ENCODE peak calls at places on chromosomes 16 and 17, in eight cellular contexts. Y, H, L, C, G, R, O and E are unnamed samples.

GRCh38 chr17:32240745-32241144 is 24.9 kb upstream of the RHBDL3 start:
- DNase-seq in Y (no peak), H (no peak), O (no peak), R (no peak), G (no peak), C (no peak), L (no peak), E (no peak)

GRCh38 chr16:50276801-50277560 is 10.6 kb downstream of the ADCY7 start:
- DNase-seq in H (no peak), C (no peak), R (no peak), Y (no peak), O (no peak), L (peak), G (no peak), E (no peak)

GRCh38 chr16:68737046-68737729 is at the start of gene CDH1:
- DNase-seq in H (no peak), R (peak), Y (no peak), G (peak), L (no peak), C (no peak), O (no peak), E (no peak)

GRCh38 chr16:9402293-9402865 is 310.9 kb downstream of the HAPSTR1 start:
- DNase-seq in Y (no peak), O (no peak), H (no peak), G (no peak), C (no peak), R (no peak), L (no peak), E (no peak)

GRCh38 chr17:40316571-40317344 is 7.8 kb downstream of the RARA start:
- DNase-seq in O (no peak), C (peak), G (peak), R (peak), L (peak), Y (no peak), H (peak), E (peak)

GRCh38 chr17:62781356-62781755 is 26.8 kb downstream of the MARCHF10 start:
- DNase-seq in L (no peak), G (no peak), C (no peak), H (no peak), Y (no peak), R (no peak), O (no peak), E (peak)

GRCh38 chr17:309361-309888 is 43.2 kb downstream of the RPH3AL start:
- DNase-seq in R (peak), G (no peak), H (peak), O (peak), L (peak), C (peak), Y (no peak), E (peak)

GRCh38 chr17:42121066-42121769 is at the start of gene KAT2A:
- DNase-seq in R (peak), G (peak), C (peak), O (peak), H (peak), L (peak), Y (no peak), E (peak)

GRCh38 chr17:43579570-43580140 is 33.5 kb upstream of the ETV4 start:
- DNase-seq in H (peak), O (no peak), R (no peak), Y (no peak), C (no peak), L (peak), G (no peak), E (no peak)

GRCh38 chr16:53773150-53773846 is 69.3 kb downstream of the FTO start:
- DNase-seq in L (peak), C (peak), H (peak), Y (peak), O (peak), R (no peak), G (no peak), E (peak)

GRCh38 chr17:6941989-6942388 is 53.9 kb upstream of the ALOX12 start:
- DNase-seq in L (no peak), R (no peak), O (no peak), H (no peak), C (no peak), G (no peak), Y (no peak), E (no peak)

GRCh38 chr16:86083382-86084002 is 184.5 kb downstream of the IRF8 start:
- DNase-seq in Y (no peak), L (no peak), G (no peak), O (no peak), H (no peak), R (no peak), C (no peak), E (no peak)

GRCh38 chr17:8758137-8758596 is at the start of gene SPDYE4:
- DNase-seq in G (no peak), Y (no peak), R (peak), O (no peak), C (no peak), H (no peak), L (no peak), E (no peak)

GRCh38 chr17:83191388-83192160 is 112.2 kb downstream of the METRNL start:
- DNase-seq in L (no peak), R (no peak), H (no peak), O (no peak), G (no peak), Y (no peak), C (no peak), E (no peak)

GRCh38 chr16:528111-529011 is 849 bp downstream of the CAPN15 start:
- DNase-seq in O (peak), Y (no peak), R (no peak), G (no peak), C (peak), L (no peak), H (no peak), E (peak)

GRCh38 chr17:68794636-68795503 is 160.3 kb downstream of the ABCA8 start:
- DNase-seq in G (no peak), C (peak), R (no peak), O (no peak), H (no peak), L (peak), Y (no peak), E (no peak)

GRCh38 chr17:32486091-32486700 is 597 bp upstream of the CDK5R1 start:
- DNase-seq in Y (no peak), O (peak), C (peak), H (peak), G (peak), R (peak), L (peak), E (peak)

GRCh38 chr16:65713409-65713808 is 591.5 kb upstream of the CDH11 start:
- DNase-seq in R (peak), L (no peak), G (no peak), O (no peak), Y (no peak), C (no peak), H (no peak), E (no peak)

GRCh38 chr17:8375738-8376259 is 705 bp downstream of the KRABD2 start:
- DNase-seq in O (no peak), L (no peak), Y (no peak), G (no peak), H (no peak), R (no peak), C (no peak), E (no peak)

GRCh38 chr16:48076455-48077012 is 79.3 kb downstream of the ABCC12 start:
- DNase-seq in Y (no peak), H (peak), C (no peak), L (peak), O (no peak), R (no peak), G (no peak), E (no peak)

GRCh38 chr17:65278050-65278819 is 141.1 kb downstream of the RGS9 start:
- DNase-seq in R (peak), H (peak), O (peak), C (peak), L (peak), Y (no peak), G (peak), E (peak)

GRCh38 chr16:74748042-74748709 is 26.4 kb downstream of the FA2H start:
- DNase-seq in H (no peak), Y (no peak), C (no peak), G (no peak), O (no peak), R (no peak), L (no peak), E (no peak)

GRCh38 chr17:79997004-79997673 is 38.5 kb downstream of the TBC1D16 start:
- DNase-seq in C (no peak), O (no peak), L (no peak), R (no peak), Y (peak), H (no peak), G (no peak), E (peak)

GRCh38 chr16:1426734-1427451 is 4.0 kb upstream of the PERCC1 start:
- DNase-seq in G (no peak), C (no peak), H (no peak), Y (no peak), L (no peak), R (peak), O (no peak), E (no peak)

GRCh38 chr17:62937636-62938035 is 28.4 kb upstream of the TANC2 start:
- DNase-seq in H (no peak), Y (no peak), R (no peak), L (no peak), G (no peak), C (no peak), O (no peak), E (no peak)

GRCh38 chr17:69561462-69561861 is 147.0 kb downstream of the MAP2K6 start:
- DNase-seq in H (no peak), L (no peak), R (no peak), C (no peak), O (no peak), G (no peak), Y (no peak), E (no peak)

GRCh38 chr17:16516594-16517018 is 24.6 kb upstream of the LRRC75A start:
- DNase-seq in H (peak), C (peak), G (peak), L (no peak), O (peak), Y (no peak), R (no peak), E (peak)

GRCh38 chr17:44754276-44754675 is 4.5 kb upstream of the ADAM11 start:
- DNase-seq in R (no peak), Y (no peak), H (no peak), G (no peak), L (no peak), C (no peak), O (no peak), E (no peak)

GRCh38 chr17:1108560-1108809 is 71.3 kb downstream of the ABR start:
- DNase-seq in O (no peak), C (peak), Y (no peak), L (no peak), R (no peak), H (no peak), G (no peak), E (no peak)

GRCh38 chr17:56903560-56903959 is 10.3 kb downstream of the TRIM25 start:
- DNase-seq in G (no peak), R (no peak), Y (no peak), C (no peak), O (no peak), H (no peak), L (no peak), E (no peak)

GRCh38 chr16:19871721-19872120 is 12.9 kb downstream of the GPRC5B start:
- DNase-seq in O (no peak), G (no peak), H (no peak), Y (no peak), L (no peak), R (no peak), C (no peak), E (no peak)

GRCh38 chr17:34579979-34580684 is 750 bp downstream of the TMEM132E start:
- DNase-seq in R (peak), L (no peak), H (peak), O (no peak), C (peak), G (no peak), Y (no peak), E (no peak)

GRCh38 chr17:38693700-38694329 is 11.3 kb upstream of the MLLT6 start:
- DNase-seq in C (no peak), R (no peak), G (no peak), L (peak), H (no peak), O (no peak), Y (no peak), E (no peak)

GRCh38 chr16:82926500-82926899 is 299.7 kb downstream of the CDH13 start:
- DNase-seq in H (no peak), G (no peak), L (no peak), O (no peak), R (no peak), C (no peak), Y (no peak), E (no peak)
- H3K4me3 ChIP-seq in H (no peak), G (no peak), L (no peak), O (no peak), R (no peak), C (no peak), Y (no peak), E (no peak)

DNA sequence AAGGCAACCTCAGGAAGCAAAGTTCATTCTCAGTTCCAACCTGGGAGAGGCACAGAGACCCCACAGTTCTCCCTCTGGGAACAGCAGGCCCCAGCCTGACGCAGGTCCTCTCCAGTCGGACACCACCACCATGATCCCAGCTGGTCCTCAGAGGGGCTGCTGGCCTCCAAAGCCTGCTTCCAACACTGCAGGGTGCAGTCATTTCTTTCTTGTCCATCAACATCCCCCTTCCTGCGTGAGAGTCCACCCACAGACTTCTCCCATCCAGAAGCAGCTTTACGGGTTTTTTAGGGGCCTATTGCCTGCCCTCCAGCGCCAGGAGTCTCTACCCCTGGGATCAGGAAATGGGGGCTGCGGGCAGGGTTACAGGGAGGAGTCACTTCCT is 29.3 kb upstream of the TNRC6C start:
- DNase-seq in R (no peak), C (no peak), L (no peak), H (no peak), G (no peak), O (no peak), Y (no peak), E (no peak)
- TF ChIP-seq MAX in R (no peak), C (no peak), L (no peak), H (no peak), G (no peak), O (no peak), Y (no peak), E (no peak)

GRCh38 chr17:55384833-55385232 is 36.8 kb downstream of the MMD start:
- DNase-seq in O (no peak), G (no peak), H (no peak), L (no peak), C (no peak), Y (no peak), R (no peak), E (no peak)
- TF ChIP-seq POLR2A in O (no peak), G (no peak), H (no peak), L (no peak), C (no peak), Y (no peak), R (no peak), E (no peak)

DNA sequence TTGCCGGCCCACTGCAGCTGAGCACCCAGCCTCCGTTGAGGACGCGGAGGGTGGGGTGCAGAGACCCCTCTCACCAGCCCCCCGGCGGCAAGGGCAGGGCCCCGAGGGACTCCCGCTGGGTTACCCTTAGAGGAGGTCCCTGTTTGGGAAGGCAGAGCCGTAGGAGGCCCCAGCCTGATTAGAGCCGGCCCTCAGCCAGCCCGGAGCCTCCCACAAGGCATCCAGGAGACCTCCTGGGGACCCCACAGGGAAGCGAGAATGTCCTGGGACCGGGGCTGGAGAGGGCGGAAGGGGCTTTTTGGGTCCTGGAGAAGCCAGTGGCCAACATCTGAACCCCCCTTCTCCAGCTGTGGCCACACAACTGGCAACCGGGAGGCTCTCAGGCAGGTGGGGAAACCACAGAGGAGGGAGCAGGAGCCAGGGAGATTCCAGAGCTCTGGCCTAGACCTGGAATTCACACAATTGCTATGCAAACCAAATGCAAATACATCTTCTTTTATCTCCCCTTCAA is 21.7 kb upstream of the SP6 start:
- DNase-seq in O (no peak), C (no peak), H (no peak), R (peak), L (no peak), G (no peak), Y (no peak), E (no peak)
- H3K4me3 ChIP-seq in O (no peak), C (no peak), H (no peak), R (peak), L (no peak), G (no peak), Y (no peak), E (no peak)

GRCh38 chr16:56451753-56452689 is 667 bp downstream of the OGFOD1 start:
- DNase-seq in G (peak), H (peak), Y (no peak), R (no peak), C (peak), O (peak), L (peak), E (peak)
- TF ChIP-seq MAX in G (peak), H (no peak), Y (no peak), R (no peak), C (no peak), O (no peak), L (peak), E (no peak)

GRCh38 chr16:27243725-27244362 is 24.7 kb downstream of the NSMCE1 start:
- DNase-seq in R (no peak), G (no peak), H (no peak), O (no peak), L (no peak), Y (no peak), C (no peak), E (no peak)
- TF ChIP-seq POLR2A in R (no peak), G (no peak), H (no peak), O (no peak), L (no peak), Y (no peak), C (no peak), E (no peak)

GRCh38 chr16:25080420-25081131 is 31.0 kb upstream of the LCMT1 start:
- DNase-seq in R (no peak), L (no peak), C (no peak), G (no peak), O (no peak), Y (no peak), H (no peak), E (no peak)
- H3K4me3 ChIP-seq in R (no peak), L (no peak), C (no peak), G (no peak), O (no peak), Y (no peak), H (no peak), E (no peak)

DNA sequence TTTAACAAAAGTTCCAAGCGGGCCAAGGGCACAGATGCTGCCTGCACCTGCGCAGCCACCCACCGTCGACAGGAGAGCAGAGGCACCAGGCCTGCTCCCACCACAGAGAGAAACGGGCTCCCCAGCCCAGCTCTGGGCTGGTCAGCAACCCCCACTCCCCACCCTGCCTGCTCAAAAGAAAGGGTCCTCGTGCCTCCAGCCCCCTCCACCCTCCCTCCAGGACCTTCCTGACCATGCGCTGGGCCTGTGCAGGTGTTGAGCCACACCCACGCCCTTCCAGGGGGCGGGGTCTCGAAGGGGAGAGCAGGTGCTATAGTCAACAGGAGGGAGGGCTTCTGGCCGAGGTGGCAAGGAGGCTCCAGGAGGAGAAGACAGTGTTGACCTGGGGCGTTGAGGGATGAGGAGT is 25.3 kb downstream of the ZNF778 start:
- DNase-seq in G (no peak), H (no peak), L (no peak), R (no peak), Y (no peak), O (no peak), C (no peak), E (no peak)
- TF ChIP-seq MAX in G (no peak), H (no peak), L (no peak), R (no peak), Y (no peak), O (no peak), C (no peak), E (no peak)